ENCODE peak calls at places on chromosomes 11 and 22, in six cellular contexts. N, L, E, K, P and O are unnamed samples.

GRCh38 chr22:29738118-29738815 is 18.5 kb downstream of the CABP7 start:
- DNase-seq in N (no peak), L (no peak), E (no peak), K (no peak), P (no peak), O (no peak)

GRCh38 chr22:39597236-39597869 is 26.8 kb downstream of the CACNA1I start:
- DNase-seq in N (no peak), L (no peak), E (no peak), K (no peak), P (no peak), O (no peak)

GRCh38 chr11:134385774-134386565 is 26.1 kb downstream of the B3GAT1 start:
- DNase-seq in N (no peak), L (no peak), E (no peak), K (no peak), P (no peak), O (no peak)

GRCh38 chr11:94518300-94518699 is 6.0 kb downstream of the C11orf97 start:
- DNase-seq in N (no peak), L (no peak), E (no peak), K (no peak), P (no peak), O (no peak)

GRCh38 chr11:75317446-75318122 is 33.9 kb downstream of the ARRB1 start:
- DNase-seq in N (no peak), L (no peak), E (no peak), K (no peak), P (no peak), O (no peak)

GRCh38 chr22:39630721-39631120 is 60.2 kb downstream of the CACNA1I start:
- DNase-seq in N (no peak), L (no peak), E (no peak), K (no peak), P (no peak), O (no peak)

GRCh38 chr11:76672431-76673163 is 2.0 kb upstream of the LRRC32 start:
- DNase-seq in N (no peak), L (no peak), E (no peak), K (peak), P (no peak), O (peak)

GRCh38 chr11:115652094-115652493 is 147.9 kb upstream of the CADM1 start:
- DNase-seq in N (no peak), L (no peak), E (no peak), K (no peak), P (no peak), O (no peak)

GRCh38 chr11:46247664-46248063 is 29.8 kb upstream of the CREB3L1 start:
- DNase-seq in N (no peak), L (peak), E (no peak), K (peak), P (peak), O (no peak)

GRCh38 chr11:130022799-130023198 is 20.2 kb upstream of the PRDM10 start:
- DNase-seq in N (no peak), L (no peak), E (no peak), K (no peak), P (no peak), O (no peak)

GRCh38 chr11:111400595-111400994 is 21.5 kb upstream of the POU2AF1 start:
- DNase-seq in N (no peak), L (no peak), E (no peak), K (no peak), P (no peak), O (no peak)

GRCh38 chr22:33659423-33659822 is 260.9 kb downstream of the LARGE1 start:
- DNase-seq in N (no peak), L (no peak), E (no peak), K (no peak), P (no peak), O (no peak)

GRCh38 chr22:48321986-48322545 is 1505.6 kb downstream of the BRD1 start:
- DNase-seq in N (no peak), L (no peak), E (no peak), K (no peak), P (no peak), O (peak)

GRCh38 chr11:46238078-46238966 is 39.1 kb upstream of the CREB3L1 start:
- DNase-seq in N (peak), L (peak), E (peak), K (peak), P (peak), O (peak)

GRCh38 chr11:8503872-8504491 is 90.0 kb downstream of the STK33 start:
- DNase-seq in N (no peak), L (no peak), E (no peak), K (no peak), P (peak), O (no peak)

GRCh38 chr22:41826430-41827383 is 6.2 kb upstream of the SREBF2 start:
- DNase-seq in N (no peak), L (no peak), E (no peak), K (no peak), P (no peak), O (no peak)

GRCh38 chr11:120128392-120129172 is 9.3 kb downstream of the TRIM29 start:
- DNase-seq in N (no peak), L (no peak), E (no peak), K (no peak), P (peak), O (peak)

GRCh38 chr11:11267312-11267711 is 85.7 kb downstream of the CSNK2A3 start:
- DNase-seq in N (no peak), L (no peak), E (no peak), K (no peak), P (peak), O (no peak)

GRCh38 chr22:19876314-19876940 is 21.8 kb upstream of the GNB1L start:
- DNase-seq in N (no peak), L (no peak), E (no peak), K (peak), P (no peak), O (peak)

GRCh38 chr11:121829159-121829643 is 286.8 kb downstream of the BLID start:
- DNase-seq in N (no peak), L (no peak), E (no peak), K (no peak), P (peak), O (no peak)

GRCh38 chr11:825366-826231 is 2.1 kb upstream of the CRACR2B start:
- DNase-seq in N (no peak), L (no peak), E (no peak), K (no peak), P (no peak), O (no peak)

GRCh38 chr22:19928207-19928606 is 13.4 kb upstream of the COMT start:
- DNase-seq in N (no peak), L (no peak), E (no peak), K (no peak), P (no peak), O (no peak)

GRCh38 chr11:35323076-35323868 is 96.1 kb downstream of the SLC1A2 start:
- DNase-seq in N (no peak), L (no peak), E (no peak), K (no peak), P (no peak), O (no peak)

GRCh38 chr11:70522261-70522612 is 123.9 kb downstream of the CTTN start:
- DNase-seq in N (no peak), L (no peak), E (no peak), K (no peak), P (no peak), O (peak)

GRCh38 chr11:9001736-9002135 is 2.1 kb downstream of the NRIP3 start:
- DNase-seq in N (no peak), L (no peak), E (no peak), K (peak), P (peak), O (no peak)

GRCh38 chr22:30411780-30412179 is 13.8 kb upstream of the MTFP1 start:
- DNase-seq in N (no peak), L (no peak), E (no peak), K (no peak), P (peak), O (no peak)

GRCh38 chr11:102367364-102367763 is 20.4 kb downstream of the BIRC2 start:
- DNase-seq in N (no peak), L (peak), E (no peak), K (no peak), P (no peak), O (no peak)

GRCh38 chr11:60625262-60625661 is 74.2 kb upstream of the MS4A8 start:
- DNase-seq in N (no peak), L (no peak), E (no peak), K (no peak), P (peak), O (no peak)

GRCh38 chr11:64924910-64925284 is 408 bp downstream of the PPP2R5B start:
- DNase-seq in N (no peak), L (peak), E (no peak), K (no peak), P (peak), O (no peak)

GRCh38 chr22:42214625-42215415 is 55.6 kb downstream of the TCF20 start:
- DNase-seq in N (peak), L (no peak), E (no peak), K (no peak), P (no peak), O (no peak)

GRCh38 chr11:75925785-75926164 is 110.8 kb downstream of the UVRAG start:
- DNase-seq in N (no peak), L (no peak), E (no peak), K (no peak), P (no peak), O (no peak)